ENCODE peak calls at places on chromosomes 4 and X, in five cellular contexts. K is body of pancreas, Y is GM12878, P is breast epithelium, N is Karpas-422. M is an unnamed sample.

GRCh38 chr4:108900018-108900417 is 137.2 kb upstream of the ETNPPL start:
- DNase-seq in K (no peak), Y (no peak), P (no peak), N (no peak), M (peak; percentile 7)

GRCh38 chr4:55397521-55398321 is 2.0 kb downstream of the TMEM165 start:
- DNase-seq in K (no peak), Y (no peak), P (no peak), N (no peak), M (no peak)

GRCh38 chr4:16530688-16531635 is 304.7 kb upstream of the TAPT1 start:
- DNase-seq in K (no peak), Y (no peak), P (no peak), N (no peak), M (no peak)

GRCh38 chrX:65635371-65635770 is 32.1 kb upstream of the MSN start:
- DNase-seq in K (peak; percentile 2), Y (no peak), P (no peak), N (no peak), M (no peak)

GRCh38 chr4:38759790-38760122 is 23.0 kb downstream of the TLR10 start:
- DNase-seq in K (no peak), Y (no peak), P (no peak), N (no peak), M (no peak)

GRCh38 chr4:61276034-61276433 is 75.9 kb downstream of the ADGRL3 start:
- DNase-seq in K (no peak), Y (no peak), P (no peak), N (no peak), M (no peak)

GRCh38 chrX:118355225-118355920 is 9.5 kb downstream of the WDR44 start:
- DNase-seq in K (no peak), Y (no peak), P (no peak), N (peak; percentile 33), M (no peak)

GRCh38 chr4:122450847-122451246 is 5.7 kb downstream of the IL2 start:
- DNase-seq in K (no peak), Y (no peak), P (no peak), N (peak; percentile 76), M (peak; percentile 36)

GRCh38 chr4:53914313-53915016 is 149.9 kb downstream of the CHIC2 start:
- DNase-seq in K (peak; percentile 44), Y (no peak), P (no peak), N (no peak), M (no peak)

GRCh38 chrX:119726900-119727555 is 31.4 kb upstream of the SOWAHD start:
- DNase-seq in K (peak; percentile 1), Y (no peak), P (no peak), N (peak; percentile 37), M (no peak)

GRCh38 chr4:6275898-6276563 is 6.4 kb downstream of the WFS1 start:
- DNase-seq in K (peak; percentile 49), Y (no peak), P (no peak), N (no peak), M (no peak)

GRCh38 chr4:7812191-7812860 is 127.3 kb downstream of the AFAP1 start:
- DNase-seq in K (no peak), Y (no peak), P (no peak), N (no peak), M (no peak)
- H3K36me3 ChIP-seq in K (no peaks in the 10 kb centered on the region), Y (no peaks in the 10 kb centered on the region), P (peaks cover 4% of the 10 kb centered on the region), N (no peaks in the 10 kb centered on the region), M (peaks cover 6% of the 10 kb centered on the region)

GRCh38 chrX:24146283-24146865 is 3.2 kb upstream of the ZFX start:
- DNase-seq in K (no peak), Y (no peak), P (no peak), N (no peak), M (no peak)
- H3K4me3 ChIP-seq in K (no peak overlapping the region), Y (no peak overlapping the region), P (peak overlapping the region; percentile 13), N (no peak overlapping the region), M (no peak overlapping the region)

DNA sequence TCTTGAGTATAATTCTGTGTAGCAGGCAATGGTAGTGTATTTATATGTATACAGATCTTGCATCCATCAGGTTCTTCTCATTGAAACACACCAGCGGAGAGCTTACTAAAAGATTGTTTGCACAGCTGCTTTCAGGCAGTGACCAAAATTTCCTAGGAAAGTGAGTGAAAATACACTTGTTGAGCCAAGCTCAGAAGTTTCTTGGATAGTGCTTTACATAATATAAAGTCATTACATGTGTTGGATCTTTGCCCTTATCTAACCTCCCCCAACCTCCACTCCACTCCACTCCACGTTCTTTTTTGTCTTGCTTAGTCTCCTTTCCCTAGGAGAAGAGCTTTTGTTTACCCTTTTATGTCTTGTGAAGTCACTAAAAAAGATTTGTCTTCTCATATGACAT is 34.1 kb downstream of the CNKSR2 start:
- DNase-seq in K (peak; percentile 3), Y (no peak), P (no peak), N (no peak), M (no peak)
- H3K27me3 ChIP-seq in K (no peaks in the 10 kb centered on the region), Y (no peaks in the 10 kb centered on the region), P (no peaks in the 10 kb centered on the region), N (no peaks in the 10 kb centered on the region), M (no peaks in the 10 kb centered on the region)

GRCh38 chr4:159298502-159298901 is 195.6 kb downstream of the RAPGEF2 start:
- DNase-seq in K (no peak), Y (no peak), P (no peak), N (no peak), M (no peak)

GRCh38 chr4:159308571-159309340 is 205.9 kb downstream of the RAPGEF2 start:
- DNase-seq in K (no peak), Y (no peak), P (no peak), N (no peak), M (no peak)

GRCh38 chr4:159307929-159308328 is 205.1 kb downstream of the RAPGEF2 start:
- DNase-seq in K (no peak), Y (no peak), P (no peak), N (no peak), M (no peak)

GRCh38 chr4:159305129-159305528 is 202.2 kb downstream of the RAPGEF2 start:
- DNase-seq in K (no peak), Y (no peak), P (no peak), N (no peak), M (no peak)

GRCh38 chr4:159303435-159303834 is 200.6 kb downstream of the RAPGEF2 start:
- DNase-seq in K (no peak), Y (no peak), P (no peak), N (no peak), M (no peak)
- H3K36me3 ChIP-seq in K (no peaks in the 10 kb centered on the region), Y (no peaks in the 10 kb centered on the region), P (no peaks in the 10 kb centered on the region), N (no peaks in the 10 kb centered on the region), M (no peaks in the 10 kb centered on the region)

GRCh38 chrX:17046478-17047097 is 100.1 kb downstream of the REPS2 start:
- DNase-seq in K (peak; percentile 80), Y (peak; percentile 21), P (no peak), N (peak; percentile 84), M (peak; percentile 67)
- H3K4me3 ChIP-seq in K (no peak overlapping the region), Y (no peak overlapping the region), P (no peak overlapping the region), N (no peak overlapping the region), M (no peak overlapping the region)

M was measured in H7.